ENCODE peak calls at places on chromosomes 16 and 17, in six cellular contexts. O, I, A, N, L and H are unnamed samples. For H3K36me3, the result is how much of the 10 kb centered on the place peaks cover.

GRCh38 chr17:69047368-69048263 is 13.1 kb downstream of the ABCA9 start:
- DNase-seq in O (no peak), I (no peak), A (no peak), N (no peak), L (peak), H (peak)

GRCh38 chr16:58333937-58334336 is 39.1 kb upstream of the PRSS54 start:
- DNase-seq in O (no peak), I (no peak), A (no peak), N (no peak), L (no peak), H (no peak)

GRCh38 chr17:65487990-65488389 is 73.5 kb downstream of the AXIN2 start:
- DNase-seq in O (no peak), I (no peak), A (no peak), N (no peak), L (no peak), H (no peak)

GRCh38 chr16:11801481-11802021 is 4.5 kb upstream of the ZC3H7A start:
- DNase-seq in O (no peak), I (no peak), A (no peak), N (peak), L (no peak), H (peak)

GRCh38 chr16:89678258-89678657 is 8.2 kb upstream of the CDK10 start:
- DNase-seq in O (no peak), I (no peak), A (no peak), N (no peak), L (no peak), H (no peak)

GRCh38 chr17:30101686-30102390 is 14.8 kb upstream of the NSRP1 start:
- DNase-seq in O (no peak), I (no peak), A (no peak), N (no peak), L (no peak), H (no peak)

GRCh38 chr17:44906987-44907681 is 7.9 kb upstream of the EFTUD2 start:
- DNase-seq in O (no peak), I (no peak), A (no peak), N (no peak), L (no peak), H (no peak)

GRCh38 chr16:27520982-27521673 is 28.6 kb downstream of the GTF3C1 start:
- DNase-seq in O (no peak), I (no peak), A (no peak), N (no peak), L (peak), H (peak)

GRCh38 chr16:67428146-67428731 is 2.7 kb upstream of the HSD11B2 start:
- DNase-seq in O (peak), I (no peak), A (peak), N (peak), L (peak), H (peak)

GRCh38 chr17:12342609-12343248 is 322.1 kb downstream of the MAP2K4 start:
- DNase-seq in O (peak), I (no peak), A (peak), N (no peak), L (peak), H (peak)

GRCh38 chr16:67015317-67015731 is 13.6 kb upstream of the CBFB start:
- DNase-seq in O (no peak), I (no peak), A (no peak), N (peak), L (no peak), H (no peak)

GRCh38 chr16:11145173-11145820 is 110.7 kb downstream of the SOCS1 start:
- DNase-seq in O (no peak), I (no peak), A (no peak), N (no peak), L (peak), H (no peak)

GRCh38 chr17:6941989-6942388 is 53.9 kb upstream of the ALOX12 start:
- DNase-seq in O (peak), I (no peak), A (no peak), N (no peak), L (no peak), H (no peak)

GRCh38 chr17:82668024-82668630 is 19.9 kb upstream of the WDR45B start:
- DNase-seq in O (no peak), I (no peak), A (no peak), N (no peak), L (no peak), H (no peak)

GRCh38 chr16:4316103-4316731 is 350 bp downstream of the GLIS2 start:
- DNase-seq in O (peak), I (no peak), A (no peak), N (peak), L (no peak), H (no peak)

GRCh38 chr17:61129876-61130275 is 269.8 kb upstream of the TBX2 start:
- DNase-seq in O (no peak), I (no peak), A (no peak), N (no peak), L (peak), H (no peak)

GRCh38 chr17:63704259-63704576 is 4.3 kb upstream of the LIMD2 start:
- DNase-seq in O (no peak), I (no peak), A (no peak), N (no peak), L (no peak), H (no peak)

GRCh38 chr17:38658741-38659345 is 15.9 kb downstream of the EPOP start:
- DNase-seq in O (no peak), I (no peak), A (no peak), N (peak), L (no peak), H (no peak)

GRCh38 chr17:10612957-10613744 is 44.0 kb downstream of the MYH3 start:
- DNase-seq in O (no peak), I (no peak), A (no peak), N (no peak), L (peak), H (no peak)

GRCh38 chr17:1109606-1110523 is 69.9 kb downstream of the ABR start:
- DNase-seq in O (peak), I (no peak), A (no peak), N (peak), L (no peak), H (no peak)

GRCh38 chr17:3794890-3795757 is 5.9 kb downstream of the ITGAE start:
- DNase-seq in O (no peak), I (no peak), A (no peak), N (no peak), L (no peak), H (peak)

GRCh38 chr16:46790599-46791270 is 40.2 kb downstream of the C16orf87 start:
- DNase-seq in O (no peak), I (no peak), A (no peak), N (no peak), L (no peak), H (no peak)

GRCh38 chr16:86680137-86680536 is 101.8 kb downstream of the FOXL1 start:
- DNase-seq in O (no peak), I (no peak), A (no peak), N (no peak), L (peak), H (peak)

GRCh38 chr16:1144476-1145382 is 8.2 kb upstream of the CACNA1H start:
- DNase-seq in O (no peak), I (no peak), A (no peak), N (no peak), L (no peak), H (no peak)

GRCh38 chr16:1772908-1773702 is at the start of gene MRPS34:
- DNase-seq in O (peak), I (no peak), A (no peak), N (peak), L (peak), H (peak)

GRCh38 chr17:56076980-56077379 is 76.3 kb upstream of the ANKFN1 start:
- DNase-seq in O (no peak), I (no peak), A (no peak), N (no peak), L (no peak), H (no peak)

GRCh38 chr17:4710693-4711634 is 532 bp downstream of the ARRB2 start:
- DNase-seq in O (no peak), I (no peak), A (no peak), N (no peak), L (no peak), H (no peak)

GRCh38 chr17:46727572-46728348 is 90.7 kb downstream of the WNT3 start:
- DNase-seq in O (no peak), I (no peak), A (no peak), N (no peak), L (peak), H (peak)

GRCh38 chr17:50177983-50178834 is 12.4 kb downstream of the SGCA start:
- DNase-seq in O (peak), I (peak), A (peak), N (peak), L (peak), H (peak)

GRCh38 chr17:62627219-62627903 is at the start of gene MRC2:
- DNase-seq in O (peak), I (no peak), A (no peak), N (peak), L (peak), H (peak)
- TF ChIP-seq CTCF in O (no peak), I (no peak), A (no peak), N (no peak), L (no peak), H (no peak)

GRCh38 chr17:76721463-76721862 is 4.9 kb downstream of the JMJD6 start:
- DNase-seq in O (no peak), I (no peak), A (no peak), N (peak), L (no peak), H (no peak)
- H3K36me3 ChIP-seq in O (under half), I (half or more), A (under half), N (half or more), L (under half), H (under half)

GRCh38 chr17:2398188-2398587 is 2.7 kb downstream of the MNT start:
- DNase-seq in O (no peak), I (no peak), A (no peak), N (no peak), L (no peak), H (no peak)
- H3K4me3 ChIP-seq in O (peak), I (peak), A (peak), N (peak), L (peak), H (no peak)

DNA sequence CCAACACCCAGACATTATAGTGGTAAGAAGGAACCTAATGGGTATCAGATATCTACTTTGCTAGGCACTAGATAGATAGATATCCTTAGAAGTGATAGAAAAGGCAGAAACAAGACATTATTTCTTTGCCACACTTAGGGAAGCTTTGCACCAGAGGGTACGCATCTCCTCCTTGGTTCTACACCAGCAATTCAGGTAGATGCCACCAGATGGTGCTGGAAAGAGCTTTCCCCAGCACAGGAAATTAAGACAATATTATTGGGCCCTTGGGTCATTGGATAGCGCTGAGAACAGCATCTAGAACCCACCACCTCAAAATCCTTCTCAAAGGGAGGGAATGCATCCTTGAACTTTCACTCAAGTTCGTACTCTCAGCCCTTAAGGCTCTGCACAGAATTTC is 173.8 kb upstream of the CCL2 start:
- DNase-seq in O (peak), I (no peak), A (no peak), N (no peak), L (no peak), H (no peak)
- TF ChIP-seq CTCF in O (peak), I (no peak), A (peak), N (peak), L (peak), H (no peak)

GRCh38 chr17:57293077-57293476 is 36.8 kb downstream of the MSI2 start:
- DNase-seq in O (no peak), I (no peak), A (no peak), N (no peak), L (no peak), H (peak)

GRCh38 chr17:57289613-57290012 is 33.3 kb downstream of the MSI2 start:
- DNase-seq in O (no peak), I (no peak), A (no peak), N (no peak), L (no peak), H (no peak)

GRCh38 chr17:57289130-57289529 is 32.8 kb downstream of the MSI2 start:
- DNase-seq in O (no peak), I (no peak), A (no peak), N (no peak), L (no peak), H (no peak)

GRCh38 chr17:57292086-57292485 is 35.8 kb downstream of the MSI2 start:
- DNase-seq in O (no peak), I (no peak), A (no peak), N (no peak), L (no peak), H (no peak)

GRCh38 chr17:57290955-57291354 is 34.6 kb downstream of the MSI2 start:
- DNase-seq in O (no peak), I (no peak), A (no peak), N (no peak), L (no peak), H (no peak)
- H3K36me3 ChIP-seq in O (under half), I (under half), A (under half), N (under half), L (under half), H (under half)